ENCODE peak calls at places on chromosomes 4 and X, in seven cellular contexts. X, E, M, V, K, B and Y are unnamed samples.
A peak's percentile ranks its signal among the peaks of the same experiment; 100 is the strongest.

GRCh38 chr4:73707918-73708577 is 32.3 kb upstream of the CXCL8 start:
- DNase-seq in X (peak; percentile 91), E (no peak), M (no peak), V (no peak), K (peak; percentile 96), B (peak; percentile 60), Y (peak; percentile 90)

GRCh38 chr4:13162886-13163285 is 321.3 kb downstream of the RAB28 start:
- DNase-seq in X (no peak), E (no peak), M (no peak), V (no peak), K (peak; percentile 90), B (no peak), Y (no peak)

GRCh38 chr4:35943606-35944005 is 300.7 kb downstream of the ARAP2 start:
- DNase-seq in X (no peak), E (no peak), M (no peak), V (no peak), K (no peak), B (no peak), Y (no peak)

GRCh38 chrX:143536176-143536575 is 18.9 kb upstream of the SPANXN3 start:
- DNase-seq in X (no peak), E (no peak), M (no peak), V (no peak), K (no peak), B (no peak), Y (no peak)

GRCh38 chr4:153181293-153182080 is 22.8 kb upstream of the TRIM2 start:
- DNase-seq in X (no peak), E (no peak), M (no peak), V (no peak), K (no peak), B (no peak), Y (peak; percentile 51)

GRCh38 chrX:44908838-44909237 is 35.9 kb downstream of the KDM6A start:
- DNase-seq in X (no peak), E (no peak), M (no peak), V (no peak), K (no peak), B (no peak), Y (no peak)

GRCh38 chr4:134189480-134189879 is 12.1 kb downstream of the PABPC4L start:
- DNase-seq in X (no peak), E (no peak), M (no peak), V (no peak), K (no peak), B (no peak), Y (no peak)

GRCh38 chrX:1097328-1097727 is 115.1 kb downstream of the CRLF2 start:
- DNase-seq in X (no peak), E (no peak), M (no peak), V (no peak), K (no peak), B (no peak), Y (no peak)

GRCh38 chr4:93688978-93689377 is 139.6 kb upstream of the ATOH1 start:
- DNase-seq in X (no peak), E (no peak), M (no peak), V (no peak), K (no peak), B (no peak), Y (no peak)

GRCh38 chrX:72714471-72714916 is 388 bp upstream of the PHKA1 start:
- DNase-seq in X (peak; percentile 78), E (peak; percentile 28), M (no peak), V (no peak), K (peak; percentile 63), B (peak; percentile 73), Y (peak; percentile 67)

GRCh38 chr4:106238819-106239420 is 77.1 kb downstream of the TBCK start:
- DNase-seq in X (peak; percentile 71), E (no peak), M (no peak), V (no peak), K (peak; percentile 14), B (no peak), Y (peak; percentile 62)

GRCh38 chr4:47640911-47641310 is 155.8 kb downstream of the ATP10D start:
- DNase-seq in X (peak; percentile 57), E (no peak), M (no peak), V (no peak), K (peak; percentile 20), B (no peak), Y (no peak)

GRCh38 chr4:89939464-89939863 is 44.8 kb downstream of the MMRN1 start:
- DNase-seq in X (no peak), E (no peak), M (no peak), V (no peak), K (no peak), B (no peak), Y (no peak)

GRCh38 chr4:173748353-173748752 is 218.3 kb upstream of the HAND2 start:
- DNase-seq in X (peak; percentile 13), E (no peak), M (no peak), V (no peak), K (no peak), B (no peak), Y (no peak)

GRCh38 chr4:185307136-185307950 is 88.4 kb downstream of the LRP2BP start:
- DNase-seq in X (peak; percentile 24), E (no peak), M (no peak), V (no peak), K (peak; percentile 55), B (no peak), Y (peak; percentile 85)

GRCh38 chr4:107760281-107760947 is 40.4 kb upstream of the PAPSS1 start:
- DNase-seq in X (peak; percentile 36), E (no peak), M (no peak), V (no peak), K (no peak), B (no peak), Y (peak; percentile 36)

GRCh38 chr4:82469776-82470345 is 39.5 kb downstream of the ENOPH1 start:
- DNase-seq in X (peak; percentile 79), E (no peak), M (no peak), V (no peak), K (peak; percentile 63), B (no peak), Y (peak; percentile 34)

GRCh38 chr4:176883681-176884418 is 91.1 kb upstream of the VEGFC start:
- DNase-seq in X (peak; percentile 71), E (no peak), M (no peak), V (no peak), K (peak; percentile 97), B (no peak), Y (peak; percentile 39)

GRCh38 chr4:65223601-65224000 is 446.7 kb downstream of the EPHA5 start:
- DNase-seq in X (no peak), E (no peak), M (no peak), V (no peak), K (no peak), B (no peak), Y (no peak)

GRCh38 chrX:100615015-100615414 is 21.6 kb downstream of the TSPAN6 start:
- DNase-seq in X (peak; percentile 86), E (no peak), M (no peak), V (no peak), K (peak; percentile 57), B (no peak), Y (peak; percentile 50)

GRCh38 chrX:53440101-53440500 is 5.9 kb upstream of the HSD17B10 start:
- DNase-seq in X (no peak), E (no peak), M (no peak), V (no peak), K (no peak), B (no peak), Y (no peak)
- H3K4me3 ChIP-seq in X (no peak overlapping the region), E (peak overlapping the region; percentile 59), M (no peak overlapping the region), V (no peak overlapping the region), K (no peak overlapping the region), B (no peak overlapping the region), Y (peak overlapping the region; percentile 40)

DNA sequence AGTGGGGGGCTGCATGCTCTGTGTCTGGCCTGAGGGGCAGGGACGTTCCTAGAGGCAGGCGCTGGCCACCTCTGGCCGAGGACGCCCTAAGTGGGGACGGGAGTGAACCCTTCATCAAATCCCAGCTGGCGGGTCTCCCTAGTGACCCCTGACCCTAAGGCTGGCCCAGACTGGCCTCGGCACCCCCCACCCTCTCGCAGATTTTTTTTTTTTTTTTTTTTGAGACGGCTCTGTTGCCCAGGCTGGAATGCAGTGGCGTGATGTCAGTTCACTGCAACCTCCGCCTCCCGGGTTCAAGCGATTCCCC is 988 bp upstream of the MXD4 start:
- DNase-seq in X (no peak), E (no peak), M (no peak), V (no peak), K (no peak), B (no peak), Y (no peak)
- H3K4me3 ChIP-seq in X (peak overlapping the region; percentile 65), E (peak overlapping the region; percentile 99), M (peak overlapping the region; percentile 90), V (peak overlapping the region; percentile 69), K (peak overlapping the region; percentile 64), B (peak overlapping the region; percentile 74), Y (peak overlapping the region; percentile 61)

DNA sequence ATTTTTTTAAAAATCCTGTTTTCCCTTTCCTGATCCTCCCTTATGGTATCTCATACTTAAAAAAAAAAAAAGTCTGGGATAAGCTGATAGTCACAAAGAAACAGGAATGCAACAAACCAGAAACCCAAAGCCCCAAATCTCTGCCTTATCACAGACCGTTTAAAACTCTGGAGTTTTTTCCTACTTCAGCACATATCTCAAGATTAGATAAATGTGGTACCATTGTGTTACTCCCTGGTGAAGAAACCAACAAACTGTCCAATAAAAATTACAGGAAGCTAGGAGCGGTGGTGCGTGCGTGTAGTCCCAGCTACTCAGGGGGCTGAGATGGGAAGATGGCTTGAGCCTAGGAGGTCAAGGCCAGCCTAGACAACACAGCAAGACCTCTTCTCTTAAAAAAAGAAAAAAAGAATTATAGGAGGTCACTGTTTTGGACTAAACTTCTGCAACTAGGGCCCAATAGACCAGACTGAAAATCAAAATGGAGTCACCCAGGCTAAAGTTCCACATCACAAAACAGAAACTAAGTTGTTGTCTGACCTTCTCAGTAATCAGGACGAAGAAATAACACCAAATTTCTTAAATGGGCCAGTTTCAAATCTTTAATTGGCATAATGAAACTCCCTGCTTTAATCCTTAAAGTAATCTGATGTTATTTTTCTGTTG is 51.9 kb downstream of the RBM47 start:
- DNase-seq in X (no peak), E (no peak), M (no peak), V (no peak), K (peak; percentile 46), B (no peak), Y (no peak)
- H3K4me3 ChIP-seq in X (no peak overlapping the region), E (no peak overlapping the region), M (no peak overlapping the region), V (no peak overlapping the region), K (no peak overlapping the region), B (peak overlapping the region; percentile 8), Y (peak overlapping the region; percentile 36)

GRCh38 chr4:172708184-172708583 is 460.4 kb upstream of the GALNT7 start:
- DNase-seq in X (no peak), E (no peak), M (no peak), V (no peak), K (no peak), B (no peak), Y (no peak)

GRCh38 chr4:172709376-172709775 is 459.2 kb upstream of the GALNT7 start:
- DNase-seq in X (no peak), E (no peak), M (no peak), V (no peak), K (no peak), B (no peak), Y (no peak)

GRCh38 chr4:172707622-172708021 is 461.0 kb upstream of the GALNT7 start:
- DNase-seq in X (no peak), E (no peak), M (no peak), V (no peak), K (no peak), B (no peak), Y (no peak)

GRCh38 chr4:172706000-172706399 is 462.6 kb upstream of the GALNT7 start:
- DNase-seq in X (peak; percentile 3), E (no peak), M (no peak), V (no peak), K (no peak), B (no peak), Y (no peak)

DNA sequence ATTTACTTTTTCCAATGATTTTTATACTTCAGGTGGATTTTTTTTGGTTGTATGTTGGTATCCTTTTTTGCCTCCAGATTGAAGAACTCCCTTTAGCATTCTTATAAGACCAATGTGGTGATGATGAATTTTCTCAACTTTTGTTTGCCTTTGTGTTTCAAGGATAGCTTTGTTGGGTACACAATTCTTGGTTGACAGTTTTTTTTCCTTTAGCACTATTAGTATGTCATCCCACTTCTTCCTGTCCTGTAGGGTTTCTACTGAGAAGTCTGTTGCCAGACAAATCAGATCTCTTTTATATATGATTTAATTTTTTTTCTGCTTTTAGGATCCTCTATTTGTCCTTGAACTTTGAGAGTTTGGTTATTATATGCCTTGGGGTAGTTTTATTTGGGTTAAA is 463.0 kb upstream of the GALNT7 start:
- DNase-seq in X (no peak), E (no peak), M (no peak), V (no peak), K (no peak), B (no peak), Y (no peak)
- H3K4me3 ChIP-seq in X (no peak overlapping the region), E (no peak overlapping the region), M (no peak overlapping the region), V (no peak overlapping the region), K (no peak overlapping the region), B (no peak overlapping the region), Y (no peak overlapping the region)